ENCODE peak calls at places on chromosomes 16 and 17, in four cellular contexts. Q is GM12878, N is HepG2, I is A549. H is an unnamed sample.

GRCh38 chr17:38575781-38576180 is 30.0 kb downstream of the SRCIN1 start:
- DNase-seq in I (no peak), Q (no peak), N (no peak), H (no peak)

GRCh38 chr16:78667675-78668074 is 568.2 kb downstream of the WWOX start:
- DNase-seq in N (no peak), Q (no peak), I (no peak), H (no peak)

GRCh38 chr16:56451753-56452689 is 667 bp downstream of the OGFOD1 start:
- DNase-seq in Q (no peak), N (peak; percentile 75), I (peak; percentile 11), H (peak; percentile 44)

GRCh38 chr17:65054602-65055001 is 1.9 kb downstream of the GNA13 start:
- DNase-seq in Q (no peak), I (no peak), N (no peak), H (no peak)

GRCh38 chr16:19655242-19655777 is 62.7 kb downstream of the KNOP1 start:
- DNase-seq in I (no peak), N (no peak), Q (no peak), H (peak; percentile 25)

GRCh38 chr17:59378621-59379194 is 47.3 kb downstream of the YPEL2 start:
- DNase-seq in Q (no peak), N (no peak), I (no peak), H (no peak)

GRCh38 chr16:51553910-51554309 is 402.8 kb upstream of the SALL1 start:
- DNase-seq in Q (no peak), N (no peak), I (no peak), H (no peak)

GRCh38 chr17:1434150-1434549 is 21.9 kb downstream of the CRK start:
- DNase-seq in I (no peak), Q (no peak), N (no peak), H (no peak)

GRCh38 chr17:16940116-16940881 is 31.6 kb downstream of the TNFRSF13B start:
- DNase-seq in Q (no peak), N (no peak), I (no peak), H (no peak)

GRCh38 chr16:49542391-49542891 is 168.8 kb downstream of the C16orf78 start:
- DNase-seq in Q (no peak), I (no peak), N (no peak), H (peak; percentile 66)

GRCh38 chr17:62126292-62126691 is 61.2 kb upstream of the MED13 start:
- DNase-seq in Q (no peak), I (no peak), N (no peak), H (no peak)

GRCh38 chr16:83402969-83403368 is 404.8 kb upstream of the HSBP1 start:
- DNase-seq in N (no peak), I (no peak), Q (no peak), H (no peak)

GRCh38 chr16:49592507-49593422 is 219.2 kb downstream of the C16orf78 start:
- DNase-seq in N (peak; percentile 28), I (peak; percentile 35), Q (no peak), H (peak; percentile 79)

GRCh38 chr17:13788385-13788784 is 186.7 kb upstream of the HS3ST3A1 start:
- DNase-seq in Q (no peak), N (no peak), I (no peak), H (no peak)

GRCh38 chr17:81488276-81488860 is 24.2 kb downstream of the ACTG1 start:
- DNase-seq in Q (no peak), I (no peak), N (no peak), H (no peak)

GRCh38 chr16:4534151-4534790 is 4.3 kb downstream of the CDIP1 start:
- DNase-seq in N (no peak), Q (no peak), I (no peak), H (no peak)

GRCh38 chr16:4521971-4522623 is 16.5 kb downstream of the CDIP1 start:
- DNase-seq in I (no peak), N (no peak), Q (no peak), H (peak; percentile 73)

GRCh38 chr16:52555572-52555971 is 8.6 kb upstream of the TOX3 start:
- DNase-seq in N (no peak), I (no peak), Q (no peak), H (no peak)

GRCh38 chr17:76276461-76277299 is 11.5 kb downstream of the UBALD2 start:
- DNase-seq in N (no peak), I (no peak), Q (no peak), H (peak; percentile 42)

GRCh38 chr17:82668631-82669099 is 20.4 kb upstream of the WDR45B start:
- DNase-seq in N (peak; percentile 78), Q (no peak), I (peak; percentile 83), H (peak; percentile 84)

GRCh38 chr17:8421571-8421970 is 14.1 kb upstream of the NDEL1 start:
- DNase-seq in I (peak; percentile 27), Q (no peak), N (no peak), H (no peak)

GRCh38 chr17:19508327-19508867 is 25.3 kb upstream of the SLC47A1 start:
- DNase-seq in Q (no peak), I (no peak), N (no peak), H (peak; percentile 75)

GRCh38 chr17:78652913-78653312 is 75.7 kb upstream of the DNAH17 start:
- DNase-seq in Q (no peak), I (no peak), N (no peak), H (no peak)

GRCh38 chr16:5793556-5793955 is 696.0 kb upstream of the EEF2KMT start:
- DNase-seq in Q (no peak), I (no peak), N (no peak), H (no peak)

GRCh38 chr17:27818311-27819170 is 18.2 kb upstream of the NOS2 start:
- DNase-seq in Q (no peak), N (no peak), I (no peak), H (no peak)

GRCh38 chr16:86945166-86945900 is 367.0 kb downstream of the FOXL1 start:
- DNase-seq in Q (no peak), I (no peak), N (no peak), H (no peak)

GRCh38 chr17:47883589-47884426 is 12.2 kb upstream of the SP2 start:
- DNase-seq in I (no peak), Q (no peak), N (no peak), H (no peak)
- TF ChIP-seq PBX3 in I (no peak), Q (no peak), N (no peak), H (no peak)

GRCh38 chr16:10938844-10939648 is 3.2 kb downstream of the DEXI start:
- DNase-seq in N (peak; percentile 56), I (no peak), Q (no peak), H (no peak)

GRCh38 chr16:10939649-10940206 is 2.5 kb downstream of the DEXI start:
- DNase-seq in N (no peak), Q (no peak), I (no peak), H (no peak)

GRCh38 chr16:10942352-10943297 is at the start of gene DEXI:
- DNase-seq in I (peak; percentile 87), N (peak; percentile 92), Q (peak; percentile 69), H (peak; percentile 100)

GRCh38 chr16:10940501-10941079 is 1.7 kb downstream of the DEXI start:
- DNase-seq in Q (no peak), I (no peak), N (no peak), H (no peak)

GRCh38 chr16:10941127-10941933 is 938 bp downstream of the DEXI start:
- DNase-seq in I (no peak), N (no peak), Q (no peak), H (no peak)
- TF ChIP-seq PBX3 in I (no peak), N (no peak), Q (no peak), H (no peak)

GRCh38 chr17:55768946-55769624 is 18.2 kb downstream of the PCTP start:
- DNase-seq in Q (no peak), N (no peak), I (no peak), H (peak; percentile 43)
- TF ChIP-seq PBX3 in Q (no peak), N (no peak), I (no peak), H (no peak)

DNA sequence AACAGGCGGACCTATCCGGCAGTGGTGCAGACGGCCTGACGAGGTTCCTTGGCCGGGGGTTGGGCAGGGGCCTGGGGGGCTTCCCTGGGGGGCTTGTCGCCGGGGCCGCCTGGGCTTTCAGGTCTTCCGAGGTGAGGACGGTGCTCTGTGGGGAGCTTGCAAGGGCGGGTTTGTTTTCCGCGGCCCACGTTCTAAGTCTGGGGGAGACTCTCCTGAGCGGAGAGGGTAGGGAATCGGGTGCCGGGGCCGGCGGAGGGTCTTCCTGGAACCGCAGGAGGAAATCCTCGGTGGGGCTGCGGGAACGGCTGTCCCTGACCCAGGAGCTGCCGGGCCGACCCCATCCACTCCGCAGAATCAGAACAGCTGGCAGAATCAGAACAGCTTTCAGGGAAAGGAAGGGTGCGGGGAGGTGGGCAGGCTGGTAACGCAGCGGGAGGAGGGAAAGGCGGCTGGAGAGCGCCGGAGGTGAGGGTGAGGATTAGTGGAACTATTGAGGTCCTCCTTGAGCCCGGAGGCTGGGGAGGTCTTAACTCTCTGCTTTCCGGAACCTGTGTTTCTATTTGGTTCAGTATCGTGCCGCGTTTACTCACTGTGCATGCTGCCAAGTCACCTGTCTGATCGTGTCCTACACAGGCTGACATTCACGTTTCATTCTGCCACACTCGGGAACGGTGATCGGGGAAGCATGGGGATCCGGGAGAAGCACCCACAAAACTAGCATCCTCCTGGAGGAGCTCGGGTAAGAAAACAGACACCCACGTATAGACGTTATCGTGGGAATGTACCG is 28.9 kb downstream of the CPSF4L start:
- DNase-seq in I (peak; percentile 17), N (no peak), Q (no peak), H (no peak)
- TF ChIP-seq PBX3 in I (no peak), N (no peak), Q (no peak), H (no peak)

GRCh38 chr17:31113939-31114338 is 19.2 kb downstream of the NF1 start:
- DNase-seq in I (no peak), N (no peak), Q (no peak), H (no peak)

GRCh38 chr17:31111183-31111582 is 16.4 kb downstream of the NF1 start:
- DNase-seq in N (no peak), I (no peak), Q (no peak), H (no peak)

GRCh38 chr17:31116167-31116566 is 21.4 kb downstream of the NF1 start:
- DNase-seq in I (no peak), N (no peak), Q (no peak), H (no peak)

GRCh38 chr17:31112001-31112661 is 17.4 kb downstream of the NF1 start:
- DNase-seq in N (no peak), Q (no peak), I (no peak), H (no peak)

GRCh38 chr17:31115168-31115567 is 20.4 kb downstream of the NF1 start:
- DNase-seq in I (no peak), N (no peak), Q (no peak), H (no peak)
- TF ChIP-seq PBX3 in I (no peak), N (no peak), Q (no peak), H (no peak)

GRCh38 chr16:31354394-31355291 is at the start of gene ITGAX:
- DNase-seq in N (no peak), Q (peak; percentile 70), I (peak; percentile 49), H (peak; percentile 17)
- TF ChIP-seq PBX3 in N (no peak), Q (no peak), I (no peak), H (no peak)

GRCh38 chr16:66894948-66895696 is 14.8 kb downstream of the PDP2 start:
- DNase-seq in N (peak; percentile 80), I (peak; percentile 78), Q (no peak), H (peak; percentile 76)

GRCh38 chr16:66895999-66896398 is 15.7 kb downstream of the PDP2 start:
- DNase-seq in I (no peak), Q (no peak), N (no peak), H (no peak)

GRCh38 chr16:66898207-66898606 is 17.9 kb downstream of the PDP2 start:
- DNase-seq in I (no peak), Q (no peak), N (no peak), H (no peak)

GRCh38 chr16:66894055-66894454 is 13.7 kb downstream of the PDP2 start:
- DNase-seq in I (no peak), Q (no peak), N (no peak), H (no peak)

DNA sequence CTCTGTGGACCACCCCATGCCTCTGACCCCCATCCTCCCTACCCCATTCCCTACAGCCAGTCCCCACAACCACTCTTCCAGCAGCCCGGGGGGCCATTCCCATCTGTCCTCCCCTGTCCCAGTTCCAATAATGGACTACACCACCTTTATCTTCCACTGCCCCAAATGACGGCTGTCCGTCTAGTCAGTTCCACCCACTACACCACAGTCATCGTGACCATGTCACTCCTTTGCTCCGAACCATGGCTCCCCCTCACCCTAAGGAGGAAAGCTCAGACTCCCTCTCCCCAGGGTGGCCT is 15.3 kb downstream of the PDP2 start:
- DNase-seq in N (no peak), Q (no peak), I (no peak), H (no peak)
- TF ChIP-seq PBX3 in N (no peak), Q (no peak), I (no peak), H (no peak)